ENCODE peak calls at places on chromosomes 12 and 14, in seven cellular contexts. K is GM04503; U is stimulated activated CD4-positive, alpha-beta T cell treated with anti-CD3 and anti-CD28 coated beads, TNF-alpha, amount 100 ng/mL, for 48 hours; B is T-helper 17 cell; S is bronchial epithelial cell; G is stimulated activated CD8-positive, alpha-beta memory T cell treated with anti-CD3 and anti-CD28 coated beads, Interleukin-7, amount 100 ng/mL, for 24 hours; N is CD8-positive, alpha-beta T cell. A is an unnamed sample.

GRCh38 chr12:75489613-75490210 is 9.2 kb downstream of the GLIPR1 start:
- DNase-seq in S (peak), K (no peak), B (no peak), N (no peak), U (no peak), G (no peak), A (no peak)

GRCh38 chr12:52543985-52544888 is 8.7 kb downstream of the KRT71 start:
- DNase-seq in N (no peak), U (no peak), K (no peak), S (peak), G (no peak), B (no peak), A (no peak)

GRCh38 chr12:103401421-103401820 is 94.3 kb downstream of the C12orf42 start:
- DNase-seq in N (no peak), G (no peak), S (peak), U (no peak), B (no peak), K (no peak), A (no peak)

GRCh38 chr12:76232013-76232412 is 116.2 kb downstream of the BBS10 start:
- DNase-seq in S (no peak), U (no peak), K (no peak), N (no peak), G (no peak), B (no peak), A (no peak)

GRCh38 chr12:63208956-63209355 is 58.0 kb upstream of the AVPR1A start:
- DNase-seq in S (no peak), U (no peak), N (no peak), G (no peak), B (no peak), K (no peak), A (no peak)

GRCh38 chr12:11688379-11688778 is 38.9 kb downstream of the ETV6 start:
- DNase-seq in S (no peak), K (no peak), N (no peak), G (no peak), U (no peak), B (no peak), A (no peak)

GRCh38 chr12:96985515-96986362 is 78.7 kb downstream of the NEDD1 start:
- DNase-seq in K (no peak), N (peak), B (peak), S (no peak), U (peak), G (no peak), A (peak)

GRCh38 chr12:57836442-57837375 is 9.8 kb downstream of the CTDSP2 start:
- DNase-seq in K (peak), U (no peak), G (no peak), B (no peak), N (no peak), S (peak), A (no peak)

GRCh38 chr14:96268426-96269358 is 12.7 kb downstream of the BDKRB1 start:
- DNase-seq in S (peak), G (no peak), K (peak), N (no peak), U (no peak), B (no peak), A (no peak)

GRCh38 chr12:46332260-46332659 is 40.3 kb downstream of the SLC38A2 start:
- DNase-seq in K (no peak), G (no peak), S (peak), B (no peak), U (no peak), N (no peak), A (no peak)

A was measured in activated B cell treated with CpG ODN at 0.5 μM for 24 hours.